ENCODE peak calls at places on chromosomes 4 and X, in eight cellular contexts. F is NCI-H774; D is NCI-H446 treated with DMSO at 0.1 percent for 48 hours; W is HTR-8/SVneo; R is stimulated activated CD4-positive, alpha-beta T cell treated with anti-CD3 and anti-CD28 coated beads, Interleukin-12 subunit alpha, Interleukin-12 subunit beta, amount 100 ng/mL, for 4 hours; U is activated T-helper 1 cell treated with anti-CD3 and anti-CD28 coated beads, Interleukin-2, amount 50 U/mL, for 16 hours; H is head of caudate nucleus; B is iPS-NIHi11. G is an unnamed sample.

GRCh38 chr4:142840516-142841123 is 5.5 kb downstream of the INPP4B start:
- DNase-seq in R (no peak), D (peak), W (no peak), U (no peak), F (peak), H (no peak), B (no peak), G (no peak)

GRCh38 chr4:167117273-167117672 is 117.0 kb downstream of the SPOCK3 start:
- DNase-seq in U (no peak), R (no peak), F (no peak), W (no peak), B (no peak), H (no peak), D (no peak), G (no peak)

GRCh38 chrX:10048076-10048475 is 80.9 kb downstream of the CLDN34 start:
- DNase-seq in U (no peak), F (no peak), B (no peak), R (no peak), H (no peak), W (no peak), D (no peak), G (no peak)

GRCh38 chrX:130224810-130225209 is 43.9 kb downstream of the ZNF280C start:
- DNase-seq in F (no peak), D (no peak), W (no peak), H (no peak), B (no peak), R (no peak), U (no peak), G (no peak)

GRCh38 chrX:139851730-139852129 is 81.1 kb downstream of the ATP11C start:
- DNase-seq in H (no peak), F (no peak), B (no peak), R (no peak), U (no peak), D (no peak), W (no peak), G (no peak)

GRCh38 chr4:98586231-98586630 is 72.2 kb downstream of the TSPAN5 start:
- DNase-seq in D (no peak), R (no peak), F (no peak), U (no peak), H (no peak), B (no peak), W (no peak), G (no peak)

GRCh38 chr4:16641971-16642370 is 256.5 kb downstream of the LDB2 start:
- DNase-seq in W (no peak), H (no peak), R (no peak), U (no peak), D (no peak), F (no peak), B (no peak), G (no peak)

GRCh38 chr4:151165205-151166000 is 66.0 kb downstream of the RPS3A start:
- DNase-seq in H (no peak), B (no peak), F (no peak), D (no peak), R (no peak), W (no peak), U (no peak), G (no peak)

GRCh38 chr4:26298198-26298950 is 22.4 kb upstream of the RBPJ start:
- DNase-seq in W (no peak), H (no peak), U (no peak), F (no peak), B (no peak), D (no peak), R (no peak), G (no peak)

GRCh38 chr4:16075061-16075460 is 8.8 kb downstream of the PROM1 start:
- DNase-seq in H (no peak), B (no peak), R (no peak), F (no peak), W (no peak), U (no peak), D (no peak), G (no peak)

GRCh38 chrX:16788477-16788876 is 2.2 kb downstream of the TXLNG start:
- DNase-seq in H (no peak), D (no peak), R (no peak), U (no peak), F (no peak), W (no peak), B (no peak), G (no peak)

GRCh38 chr4:27836505-27836904 is 975.9 kb downstream of the STIM2 start:
- DNase-seq in R (no peak), U (no peak), D (no peak), B (no peak), H (no peak), F (no peak), W (no peak), G (no peak)

GRCh38 chr4:82423245-82424054 is 6.8 kb downstream of the HNRNPDL start:
- DNase-seq in R (no peak), D (no peak), U (no peak), H (no peak), F (no peak), B (no peak), W (no peak), G (no peak)

GRCh38 chrX:49177338-49177833 is 5.7 kb downstream of the PLP2 start:
- DNase-seq in R (no peak), B (no peak), U (no peak), W (no peak), D (no peak), F (no peak), H (no peak), G (no peak)

GRCh38 chr4:117691572-117692351 is 342.5 kb upstream of the NDST3 start:
- DNase-seq in B (no peak), W (no peak), R (no peak), U (no peak), D (no peak), F (no peak), H (no peak), G (no peak)

GRCh38 chr4:176357359-176358082 is 37.8 kb downstream of the SPCS3 start:
- DNase-seq in F (no peak), H (no peak), D (no peak), W (no peak), U (no peak), R (no peak), B (no peak), G (no peak)

GRCh38 chr4:38013461-38014366 is 53.5 kb downstream of the PTTG2 start:
- DNase-seq in R (no peak), H (no peak), W (no peak), U (no peak), F (no peak), D (peak), B (no peak), G (no peak)

GRCh38 chrX:55524487-55524886 is 34.8 kb upstream of the USP51 start:
- DNase-seq in D (no peak), F (no peak), H (no peak), U (no peak), R (no peak), B (no peak), W (no peak), G (no peak)

GRCh38 chrX:114675365-114675764 is 91.5 kb downstream of the HTR2C start:
- DNase-seq in H (no peak), R (no peak), F (no peak), U (no peak), D (no peak), W (no peak), B (no peak), G (no peak)

GRCh38 chrX:79413009-79413408 is 45.9 kb upstream of the ITM2A start:
- DNase-seq in F (peak), D (no peak), W (no peak), U (no peak), B (peak), R (no peak), H (no peak), G (peak)

GRCh38 chr4:118823471-118823870 is 12.5 kb downstream of the SEC24D start:
- DNase-seq in W (no peak), B (peak), D (peak), R (no peak), U (no peak), F (no peak), H (no peak), G (no peak)

GRCh38 chr4:793109-793861 is 32.6 kb downstream of the CPLX1 start:
- DNase-seq in F (no peak), R (no peak), B (peak), D (no peak), W (no peak), H (no peak), U (no peak), G (no peak)

GRCh38 chr4:124523816-124524215 is 188.7 kb downstream of the ANKRD50 start:
- DNase-seq in H (no peak), B (no peak), U (no peak), F (no peak), D (no peak), R (no peak), W (no peak), G (no peak)

GRCh38 chrX:56314334-56314733 is 82.2 kb downstream of the KLF8 start:
- DNase-seq in U (no peak), D (no peak), W (no peak), R (no peak), B (no peak), F (no peak), H (no peak), G (no peak)

GRCh38 chrX:134929813-134930212 is 61.0 kb upstream of the SMIM10 start:
- DNase-seq in W (no peak), B (no peak), D (no peak), H (no peak), F (no peak), R (no peak), U (no peak), G (no peak)

GRCh38 chr4:105951198-105951597 is 55.9 kb downstream of the NPNT start:
- DNase-seq in F (no peak), D (no peak), R (no peak), B (no peak), H (no peak), U (no peak), W (no peak), G (no peak)

GRCh38 chr4:185142911-185143595 is at the start of gene SLC25A4:
- DNase-seq in B (peak), W (peak), H (peak), D (peak), F (peak), R (peak), U (peak), G (peak)

GRCh38 chrX:130321550-130321949 is 18.2 kb upstream of the SLC25A14 start:
- DNase-seq in U (no peak), F (no peak), B (no peak), W (no peak), R (no peak), H (no peak), D (no peak), G (no peak)

GRCh38 chr4:151276787-151277557 is at the start of gene PRSS48:
- DNase-seq in B (peak), R (peak), F (peak), H (peak), U (no peak), D (no peak), W (peak), G (no peak)

GRCh38 chr4:124952601-124953000 is 240.1 kb upstream of the ANKRD50 start:
- DNase-seq in W (no peak), H (no peak), D (no peak), R (no peak), F (no peak), U (no peak), B (no peak), G (no peak)

GRCh38 chrX:137926090-137926489 is 360.2 kb downstream of the ZIC3 start:
- DNase-seq in B (peak), F (peak), R (no peak), H (no peak), D (no peak), W (no peak), U (no peak), G (no peak)

GRCh38 chr4:76504613-76505465 is 69.8 kb downstream of the SHROOM3 start:
- DNase-seq in R (no peak), B (peak), D (no peak), F (peak), W (peak), U (no peak), H (no peak), G (peak)

GRCh38 chr4:137474711-137475301 is 57.5 kb downstream of the PCDH18 start:
- DNase-seq in W (peak), R (no peak), U (no peak), F (no peak), D (peak), B (no peak), H (no peak), G (no peak)

GRCh38 chr4:156255205-156255604 is 301.5 kb upstream of the CTSO start:
- DNase-seq in D (peak), U (no peak), F (no peak), R (no peak), B (no peak), W (no peak), H (no peak), G (no peak)

GRCh38 chr4:127737295-127737694 is 7.1 kb downstream of the SLC25A31 start:
- DNase-seq in D (no peak), W (no peak), B (no peak), F (no peak), R (no peak), H (no peak), U (no peak), G (no peak)

GRCh38 chrX:108671526-108671925 is 64.8 kb downstream of the IRS4 start:
- DNase-seq in W (no peak), R (no peak), B (no peak), D (no peak), F (no peak), U (no peak), H (no peak), G (no peak)

GRCh38 chrX:112536544-112536943 is 143.2 kb downstream of the LHFPL1 start:
- DNase-seq in F (no peak), W (no peak), U (no peak), R (no peak), H (no peak), B (peak), D (no peak), G (no peak)

G was measured in naive B cell.